ENCODE peak calls at places on chromosomes 4 and X, in ten cellular contexts. One of them, this sample, is unnamed.

GRCh38 chr4:70269674-70270073 is 27.3 kb downstream of the CSN3 start:
- DNase-seq in kidney tubule cell: no peak
- DNase-seq in activated CD4-positive, alpha-beta T cell treated with anti-CD3 and anti-CD28 coated beads, Interleukin-2, amount 10 ng/mL, durations not matched to agents 7 days and 5 days: no peak
- DNase-seq in HTR-8/SVneo: no peak
- DNase-seq in fibroblast of gingiva: no peak
- DNase-seq in prostate gland: no peak
- DNase-seq in stimulated activated CD4-positive, alpha-beta T cell treated with anti-CD3 and anti-CD28 coated beads, Interleukin-2, amount 100 ng/mL, for 24 hours: no peak
- DNase-seq in activated B cell treated with CpG ODN at 0.5 μM for 24 hours: no peak
- DNase-seq in Kasumi-1: peak; percentile 23
- DNase-seq in spleen: no peak
- DNase-seq in this sample: no peak

GRCh38 chrX:134909258-134909657 is 81.5 kb upstream of the SMIM10 start:
- DNase-seq in kidney tubule cell: no peak
- DNase-seq in activated CD4-positive, alpha-beta T cell treated with anti-CD3 and anti-CD28 coated beads, Interleukin-2, amount 10 ng/mL, durations not matched to agents 7 days and 5 days: no peak
- DNase-seq in HTR-8/SVneo: no peak
- DNase-seq in fibroblast of gingiva: no peak
- DNase-seq in prostate gland: no peak
- DNase-seq in stimulated activated CD4-positive, alpha-beta T cell treated with anti-CD3 and anti-CD28 coated beads, Interleukin-2, amount 100 ng/mL, for 24 hours: no peak
- DNase-seq in activated B cell treated with CpG ODN at 0.5 μM for 24 hours: no peak
- DNase-seq in Kasumi-1: no peak
- DNase-seq in spleen: no peak
- DNase-seq in this sample: no peak

GRCh38 chrX:39821011-39821708 is 276.6 kb downstream of the BCOR start:
- DNase-seq in kidney tubule cell: no peak
- DNase-seq in activated CD4-positive, alpha-beta T cell treated with anti-CD3 and anti-CD28 coated beads, Interleukin-2, amount 10 ng/mL, durations not matched to agents 7 days and 5 days: no peak
- DNase-seq in HTR-8/SVneo: peak; percentile 19
- DNase-seq in fibroblast of gingiva: peak; percentile 4
- DNase-seq in prostate gland: no peak
- DNase-seq in stimulated activated CD4-positive, alpha-beta T cell treated with anti-CD3 and anti-CD28 coated beads, Interleukin-2, amount 100 ng/mL, for 24 hours: peak; percentile 35
- DNase-seq in activated B cell treated with CpG ODN at 0.5 μM for 24 hours: no peak
- DNase-seq in Kasumi-1: no peak
- DNase-seq in spleen: peak; percentile 74
- DNase-seq in this sample: no peak

GRCh38 chr4:84583871-84584373 is 995 bp downstream of the CDS1 start:
- DNase-seq in kidney tubule cell: no peak
- DNase-seq in activated CD4-positive, alpha-beta T cell treated with anti-CD3 and anti-CD28 coated beads, Interleukin-2, amount 10 ng/mL, durations not matched to agents 7 days and 5 days: no peak
- DNase-seq in HTR-8/SVneo: peak; percentile 8
- DNase-seq in fibroblast of gingiva: no peak
- DNase-seq in prostate gland: no peak
- DNase-seq in stimulated activated CD4-positive, alpha-beta T cell treated with anti-CD3 and anti-CD28 coated beads, Interleukin-2, amount 100 ng/mL, for 24 hours: no peak
- DNase-seq in activated B cell treated with CpG ODN at 0.5 μM for 24 hours: no peak
- DNase-seq in Kasumi-1: peak; percentile 56
- DNase-seq in spleen: no peak
- DNase-seq in this sample: no peak

GRCh38 chrX:39577976-39578962 is 519.5 kb downstream of the BCOR start:
- DNase-seq in kidney tubule cell: no peak
- DNase-seq in activated CD4-positive, alpha-beta T cell treated with anti-CD3 and anti-CD28 coated beads, Interleukin-2, amount 10 ng/mL, durations not matched to agents 7 days and 5 days: peak; percentile 29
- DNase-seq in HTR-8/SVneo: no peak
- DNase-seq in fibroblast of gingiva: no peak
- DNase-seq in prostate gland: no peak
- DNase-seq in stimulated activated CD4-positive, alpha-beta T cell treated with anti-CD3 and anti-CD28 coated beads, Interleukin-2, amount 100 ng/mL, for 24 hours: peak; percentile 65
- DNase-seq in activated B cell treated with CpG ODN at 0.5 μM for 24 hours: peak; percentile 32
- DNase-seq in Kasumi-1: no peak
- DNase-seq in spleen: peak; percentile 78
- DNase-seq in this sample: peak; percentile 82

GRCh38 chr4:138865765-138866164 is 149.8 kb upstream of the NOCT start:
- DNase-seq in kidney tubule cell: no peak
- DNase-seq in activated CD4-positive, alpha-beta T cell treated with anti-CD3 and anti-CD28 coated beads, Interleukin-2, amount 10 ng/mL, durations not matched to agents 7 days and 5 days: no peak
- DNase-seq in HTR-8/SVneo: no peak
- DNase-seq in fibroblast of gingiva: no peak
- DNase-seq in prostate gland: no peak
- DNase-seq in stimulated activated CD4-positive, alpha-beta T cell treated with anti-CD3 and anti-CD28 coated beads, Interleukin-2, amount 100 ng/mL, for 24 hours: no peak
- DNase-seq in activated B cell treated with CpG ODN at 0.5 μM for 24 hours: no peak
- DNase-seq in Kasumi-1: no peak
- DNase-seq in spleen: no peak
- DNase-seq in this sample: no peak

GRCh38 chr4:123349401-123350190 is 47.0 kb upstream of the SPRY1 start:
- DNase-seq in kidney tubule cell: no peak
- DNase-seq in activated CD4-positive, alpha-beta T cell treated with anti-CD3 and anti-CD28 coated beads, Interleukin-2, amount 10 ng/mL, durations not matched to agents 7 days and 5 days: no peak
- DNase-seq in HTR-8/SVneo: no peak
- DNase-seq in fibroblast of gingiva: no peak
- DNase-seq in prostate gland: no peak
- DNase-seq in stimulated activated CD4-positive, alpha-beta T cell treated with anti-CD3 and anti-CD28 coated beads, Interleukin-2, amount 100 ng/mL, for 24 hours: no peak
- DNase-seq in activated B cell treated with CpG ODN at 0.5 μM for 24 hours: no peak
- DNase-seq in Kasumi-1: no peak
- DNase-seq in spleen: no peak
- DNase-seq in this sample: no peak

GRCh38 chrX:133350751-133351150 is 64.5 kb downstream of the GPC4 start:
- DNase-seq in kidney tubule cell: peak; percentile 12
- DNase-seq in activated CD4-positive, alpha-beta T cell treated with anti-CD3 and anti-CD28 coated beads, Interleukin-2, amount 10 ng/mL, durations not matched to agents 7 days and 5 days: no peak
- DNase-seq in HTR-8/SVneo: no peak
- DNase-seq in fibroblast of gingiva: peak; percentile 26
- DNase-seq in prostate gland: no peak
- DNase-seq in stimulated activated CD4-positive, alpha-beta T cell treated with anti-CD3 and anti-CD28 coated beads, Interleukin-2, amount 100 ng/mL, for 24 hours: no peak
- DNase-seq in activated B cell treated with CpG ODN at 0.5 μM for 24 hours: no peak
- DNase-seq in Kasumi-1: no peak
- DNase-seq in spleen: no peak
- DNase-seq in this sample: no peak

GRCh38 chr4:15756361-15756861 is 21.7 kb upstream of the CD38 start:
- DNase-seq in kidney tubule cell: peak; percentile 22
- DNase-seq in activated CD4-positive, alpha-beta T cell treated with anti-CD3 and anti-CD28 coated beads, Interleukin-2, amount 10 ng/mL, durations not matched to agents 7 days and 5 days: peak; percentile 88
- DNase-seq in HTR-8/SVneo: peak; percentile 32
- DNase-seq in fibroblast of gingiva: no peak
- DNase-seq in prostate gland: no peak
- DNase-seq in stimulated activated CD4-positive, alpha-beta T cell treated with anti-CD3 and anti-CD28 coated beads, Interleukin-2, amount 100 ng/mL, for 24 hours: peak; percentile 73
- DNase-seq in activated B cell treated with CpG ODN at 0.5 μM for 24 hours: no peak
- DNase-seq in Kasumi-1: peak; percentile 98
- DNase-seq in spleen: no peak
- DNase-seq in this sample: peak; percentile 99

GRCh38 chrX:107755721-107756120 is 19.9 kb downstream of the TSC22D3 start:
- DNase-seq in kidney tubule cell: no peak
- DNase-seq in activated CD4-positive, alpha-beta T cell treated with anti-CD3 and anti-CD28 coated beads, Interleukin-2, amount 10 ng/mL, durations not matched to agents 7 days and 5 days: no peak
- DNase-seq in HTR-8/SVneo: no peak
- DNase-seq in fibroblast of gingiva: no peak
- DNase-seq in prostate gland: no peak
- DNase-seq in stimulated activated CD4-positive, alpha-beta T cell treated with anti-CD3 and anti-CD28 coated beads, Interleukin-2, amount 100 ng/mL, for 24 hours: no peak
- DNase-seq in activated B cell treated with CpG ODN at 0.5 μM for 24 hours: no peak
- DNase-seq in Kasumi-1: no peak
- DNase-seq in spleen: no peak
- DNase-seq in this sample: no peak

GRCh38 chr4:185945906-185946305 is 123.0 kb upstream of the TLR3 start:
- DNase-seq in kidney tubule cell: no peak
- DNase-seq in activated CD4-positive, alpha-beta T cell treated with anti-CD3 and anti-CD28 coated beads, Interleukin-2, amount 10 ng/mL, durations not matched to agents 7 days and 5 days: no peak
- DNase-seq in HTR-8/SVneo: no peak
- DNase-seq in fibroblast of gingiva: no peak
- DNase-seq in prostate gland: no peak
- DNase-seq in stimulated activated CD4-positive, alpha-beta T cell treated with anti-CD3 and anti-CD28 coated beads, Interleukin-2, amount 100 ng/mL, for 24 hours: no peak
- DNase-seq in activated B cell treated with CpG ODN at 0.5 μM for 24 hours: no peak
- DNase-seq in Kasumi-1: no peak
- DNase-seq in spleen: no peak
- DNase-seq in this sample: no peak

GRCh38 chr4:151717909-151718613 is 42.7 kb downstream of the GATB start:
- DNase-seq in kidney tubule cell: no peak
- DNase-seq in activated CD4-positive, alpha-beta T cell treated with anti-CD3 and anti-CD28 coated beads, Interleukin-2, amount 10 ng/mL, durations not matched to agents 7 days and 5 days: no peak
- DNase-seq in HTR-8/SVneo: no peak
- DNase-seq in fibroblast of gingiva: no peak
- DNase-seq in prostate gland: no peak
- DNase-seq in stimulated activated CD4-positive, alpha-beta T cell treated with anti-CD3 and anti-CD28 coated beads, Interleukin-2, amount 100 ng/mL, for 24 hours: no peak
- DNase-seq in activated B cell treated with CpG ODN at 0.5 μM for 24 hours: no peak
- DNase-seq in Kasumi-1: no peak
- DNase-seq in spleen: no peak
- DNase-seq in this sample: no peak

GRCh38 chrX:84182521-84182920 is 5.5 kb downstream of the RPS6KA6 start:
- DNase-seq in kidney tubule cell: peak; percentile 1
- DNase-seq in activated CD4-positive, alpha-beta T cell treated with anti-CD3 and anti-CD28 coated beads, Interleukin-2, amount 10 ng/mL, durations not matched to agents 7 days and 5 days: no peak
- DNase-seq in HTR-8/SVneo: no peak
- DNase-seq in fibroblast of gingiva: no peak
- DNase-seq in prostate gland: no peak
- DNase-seq in stimulated activated CD4-positive, alpha-beta T cell treated with anti-CD3 and anti-CD28 coated beads, Interleukin-2, amount 100 ng/mL, for 24 hours: no peak
- DNase-seq in activated B cell treated with CpG ODN at 0.5 μM for 24 hours: no peak
- DNase-seq in Kasumi-1: no peak
- DNase-seq in spleen: no peak
- DNase-seq in this sample: no peak

GRCh38 chrX:16638533-16638932 is 11.4 kb upstream of the S100G start:
- DNase-seq in kidney tubule cell: no peak
- DNase-seq in activated CD4-positive, alpha-beta T cell treated with anti-CD3 and anti-CD28 coated beads, Interleukin-2, amount 10 ng/mL, durations not matched to agents 7 days and 5 days: no peak
- DNase-seq in HTR-8/SVneo: no peak
- DNase-seq in fibroblast of gingiva: no peak
- DNase-seq in prostate gland: no peak
- DNase-seq in stimulated activated CD4-positive, alpha-beta T cell treated with anti-CD3 and anti-CD28 coated beads, Interleukin-2, amount 100 ng/mL, for 24 hours: no peak
- DNase-seq in activated B cell treated with CpG ODN at 0.5 μM for 24 hours: no peak
- DNase-seq in Kasumi-1: no peak
- DNase-seq in spleen: no peak
- DNase-seq in this sample: no peak

GRCh38 chr4:40475609-40476008 is 140.5 kb downstream of the CHRNA9 start:
- DNase-seq in kidney tubule cell: peak; percentile 70
- DNase-seq in activated CD4-positive, alpha-beta T cell treated with anti-CD3 and anti-CD28 coated beads, Interleukin-2, amount 10 ng/mL, durations not matched to agents 7 days and 5 days: no peak
- DNase-seq in HTR-8/SVneo: no peak
- DNase-seq in fibroblast of gingiva: no peak
- DNase-seq in prostate gland: no peak
- DNase-seq in stimulated activated CD4-positive, alpha-beta T cell treated with anti-CD3 and anti-CD28 coated beads, Interleukin-2, amount 100 ng/mL, for 24 hours: no peak
- DNase-seq in activated B cell treated with CpG ODN at 0.5 μM for 24 hours: no peak
- DNase-seq in Kasumi-1: no peak
- DNase-seq in spleen: no peak
- DNase-seq in this sample: no peak

GRCh38 chr4:176266026-176266425 is 3.0 kb downstream of the ASB5 start:
- DNase-seq in kidney tubule cell: no peak
- DNase-seq in activated CD4-positive, alpha-beta T cell treated with anti-CD3 and anti-CD28 coated beads, Interleukin-2, amount 10 ng/mL, durations not matched to agents 7 days and 5 days: no peak
- DNase-seq in HTR-8/SVneo: no peak
- DNase-seq in fibroblast of gingiva: no peak
- DNase-seq in prostate gland: no peak
- DNase-seq in stimulated activated CD4-positive, alpha-beta T cell treated with anti-CD3 and anti-CD28 coated beads, Interleukin-2, amount 100 ng/mL, for 24 hours: no peak
- DNase-seq in activated B cell treated with CpG ODN at 0.5 μM for 24 hours: no peak
- DNase-seq in Kasumi-1: no peak
- DNase-seq in spleen: no peak
- DNase-seq in this sample: no peak

GRCh38 chr4:89284828-89285227 is 22.8 kb downstream of the GPRIN3 start:
- DNase-seq in kidney tubule cell: peak; percentile 59
- DNase-seq in activated CD4-positive, alpha-beta T cell treated with anti-CD3 and anti-CD28 coated beads, Interleukin-2, amount 10 ng/mL, durations not matched to agents 7 days and 5 days: no peak
- DNase-seq in HTR-8/SVneo: no peak
- DNase-seq in fibroblast of gingiva: no peak
- DNase-seq in prostate gland: no peak
- DNase-seq in stimulated activated CD4-positive, alpha-beta T cell treated with anti-CD3 and anti-CD28 coated beads, Interleukin-2, amount 100 ng/mL, for 24 hours: peak; percentile 36
- DNase-seq in activated B cell treated with CpG ODN at 0.5 μM for 24 hours: no peak
- DNase-seq in Kasumi-1: peak; percentile 28
- DNase-seq in spleen: no peak
- DNase-seq in this sample: no peak

GRCh38 chr4:158020734-158021346 is 152.0 kb downstream of the GASK1B start:
- DNase-seq in kidney tubule cell: peak; percentile 89
- DNase-seq in activated CD4-positive, alpha-beta T cell treated with anti-CD3 and anti-CD28 coated beads, Interleukin-2, amount 10 ng/mL, durations not matched to agents 7 days and 5 days: no peak
- DNase-seq in HTR-8/SVneo: peak; percentile 48
- DNase-seq in fibroblast of gingiva: peak; percentile 54
- DNase-seq in prostate gland: no peak
- DNase-seq in stimulated activated CD4-positive, alpha-beta T cell treated with anti-CD3 and anti-CD28 coated beads, Interleukin-2, amount 100 ng/mL, for 24 hours: no peak
- DNase-seq in activated B cell treated with CpG ODN at 0.5 μM for 24 hours: no peak
- DNase-seq in Kasumi-1: no peak
- DNase-seq in spleen: no peak
- DNase-seq in this sample: no peak

GRCh38 chr4:110046588-110047049 is 133.9 kb downstream of the EGF start:
- DNase-seq in kidney tubule cell: no peak
- DNase-seq in activated CD4-positive, alpha-beta T cell treated with anti-CD3 and anti-CD28 coated beads, Interleukin-2, amount 10 ng/mL, durations not matched to agents 7 days and 5 days: no peak
- DNase-seq in HTR-8/SVneo: no peak
- DNase-seq in fibroblast of gingiva: peak; percentile 73
- DNase-seq in prostate gland: no peak
- DNase-seq in stimulated activated CD4-positive, alpha-beta T cell treated with anti-CD3 and anti-CD28 coated beads, Interleukin-2, amount 100 ng/mL, for 24 hours: no peak
- DNase-seq in activated B cell treated with CpG ODN at 0.5 μM for 24 hours: no peak
- DNase-seq in Kasumi-1: no peak
- DNase-seq in spleen: no peak
- DNase-seq in this sample: no peak

This sample was measured in T-helper 2 cell.